ENCODE peak calls at places on chromosomes 7 and 10, in five cellular contexts. M, D, L, F and Z are unnamed samples.

GRCh38 chr7:80711521-80711920 is 73.1 kb downstream of the CD36 start:
- ATAC-seq in M (no peak), L (peak; percentile 47), D (no peak), F (no peak), Z (peak; percentile 74)

GRCh38 chr10:92241158-92241500 is 49.7 kb downstream of the CPEB3 start:
- ATAC-seq in F (no peak), M (no peak), D (no peak), L (no peak), Z (no peak)

GRCh38 chr10:22460531-22461403 is 115.5 kb downstream of the SPAG6 start:
- ATAC-seq in F (no peak), M (no peak), L (no peak), D (no peak), Z (no peak)

GRCh38 chr10:33334839-33335549 is 527 bp upstream of the NRP1 start:
- ATAC-seq in M (peak; percentile 39), L (peak; percentile 85), F (peak; percentile 78), D (peak; percentile 73), Z (peak; percentile 79)

GRCh38 chr10:103901299-103901698 is 16.7 kb downstream of the STN1 start:
- ATAC-seq in L (no peak), D (peak; percentile 62), M (peak; percentile 70), F (peak; percentile 90), Z (no peak)

GRCh38 chr7:36048141-36048901 is 104.7 kb upstream of the EEPD1 start:
- ATAC-seq in M (no peak), D (no peak), F (no peak), L (no peak), Z (peak; percentile 66)

GRCh38 chr7:105905209-105905910 is 29.0 kb upstream of the ATXN7L1 start:
- ATAC-seq in L (no peak), D (no peak), F (no peak), M (no peak), Z (no peak)

GRCh38 chr7:37726022-37726421 is 42.5 kb downstream of the GPR141 start:
- ATAC-seq in L (no peak), F (no peak), M (no peak), D (no peak), Z (no peak)

GRCh38 chr10:105605873-105606272 is 964.8 kb downstream of the SORCS3 start:
- ATAC-seq in D (no peak), M (no peak), F (no peak), L (no peak), Z (no peak)

GRCh38 chr7:70093496-70093895 is 495.2 kb downstream of the AUTS2 start:
- ATAC-seq in F (no peak), L (no peak), D (no peak), M (no peak), Z (no peak)

GRCh38 chr10:27679996-27680395 is 65.6 kb downstream of the MKX start:
- ATAC-seq in D (no peak), M (no peak), F (no peak), L (no peak), Z (peak; percentile 46)

GRCh38 chr7:48636391-48637015 is 287.8 kb upstream of the CDC14C start:
- ATAC-seq in M (no peak), D (no peak), F (no peak), L (no peak), Z (no peak)

GRCh38 chr10:119541046-119541445 is 1.5 kb downstream of the RGS10 start:
- ATAC-seq in F (peak; percentile 28), L (no peak), M (no peak), D (peak; percentile 24), Z (no peak)